ENCODE peak calls at places on chromosomes 7 and 10, in four cellular contexts. U is transverse colon; N is CD8-positive, alpha-beta T cell; K is HCT116. Y is an unnamed sample. For H3K27me3, the result is how much of the 10 kb centered on the place peaks cover.

GRCh38 chr7:159142204-159142603 is 2.5 kb downstream of the VIPR2 start:
- DNase-seq in U (no peak), N (no peak), K (no peak), Y (no peak)

GRCh38 chr7:133155121-133155520 is 73.2 kb upstream of the CHCHD3 start:
- DNase-seq in U (no peak), N (no peak), K (no peak), Y (no peak)

GRCh38 chr10:16699435-16699834 is 117.8 kb downstream of the RSU1 start:
- DNase-seq in U (no peak), N (no peak), K (no peak), Y (no peak)

GRCh38 chr7:51376420-51377092 is 59.9 kb upstream of the COBL start:
- DNase-seq in U (no peak), N (no peak), K (peak), Y (no peak)

GRCh38 chr7:516606-517456 is 2.8 kb downstream of the PDGFA start:
- DNase-seq in U (peak), N (no peak), K (no peak), Y (no peak)

GRCh38 chr7:133805426-133805825 is 321.7 kb upstream of the LRGUK start:
- DNase-seq in U (no peak), N (no peak), K (no peak), Y (no peak)

GRCh38 chr10:97277551-97277950 is 14.9 kb downstream of the ARHGAP19 start:
- DNase-seq in U (no peak), N (no peak), K (no peak), Y (no peak)

GRCh38 chr7:141039366-141039765 is 24.6 kb upstream of the MRPS33 start:
- DNase-seq in U (no peak), N (no peak), K (no peak), Y (no peak)

GRCh38 chr10:102401322-102401614 is 5.8 kb downstream of the NFKB2 start:
- DNase-seq in U (no peak), N (no peak), K (no peak), Y (no peak)

GRCh38 chr10:88538038-88538437 is 45.1 kb downstream of the RNLS start:
- DNase-seq in U (no peak), N (no peak), K (no peak), Y (no peak)

GRCh38 chr10:69482125-69482524 is 30.9 kb downstream of the TSPAN15 start:
- DNase-seq in U (no peak), N (no peak), K (no peak), Y (no peak)
- H3K27ac ChIP-seq in U (peak), N (no peak), K (no peak), Y (no peak)

GRCh38 chr10:100661546-100661945 is 83.8 kb upstream of the PAX2 start:
- DNase-seq in U (no peak), N (no peak), K (no peak), Y (no peak)
- H3K27me3 ChIP-seq in U (half or more), N (under half), K (under half), Y (half or more)

DNA sequence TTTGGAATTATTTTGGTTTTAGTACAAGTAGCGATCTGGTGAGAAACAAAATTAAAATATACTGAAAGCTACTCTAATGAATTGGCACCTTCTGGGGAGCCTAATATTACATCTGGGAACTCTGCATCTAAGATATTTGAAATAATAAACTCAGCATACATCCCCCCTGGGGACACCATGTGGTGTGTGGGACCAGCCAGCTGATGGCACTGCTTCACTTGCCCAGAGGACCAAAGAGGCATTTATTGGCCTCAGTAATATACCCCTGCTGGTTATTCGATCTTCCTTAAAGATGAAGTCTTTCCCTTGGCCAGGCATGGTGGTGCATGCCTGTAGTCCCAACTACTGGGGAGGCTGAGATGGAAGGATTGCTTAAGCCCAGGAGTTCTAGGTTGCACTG is 195.1 kb upstream of the AUTS2 start:
- DNase-seq in U (no peak), N (no peak), K (no peak), Y (no peak)
- H3K27ac ChIP-seq in U (no peak), N (no peak), K (no peak), Y (no peak)

GRCh38 chr7:27254625-27255024 is 12.0 kb downstream of the EVX1 start:
- DNase-seq in U (no peak), N (no peak), K (no peak), Y (no peak)
- H3K27me3 ChIP-seq in U (half or more), N (under half), K (under half), Y (half or more)

GRCh38 chr10:32318476-32318896 is 28.5 kb downstream of the EPC1 start:
- DNase-seq in U (no peak), N (no peak), K (no peak), Y (no peak)
- H3K27ac ChIP-seq in U (no peak), N (no peak), K (no peak), Y (no peak)

DNA sequence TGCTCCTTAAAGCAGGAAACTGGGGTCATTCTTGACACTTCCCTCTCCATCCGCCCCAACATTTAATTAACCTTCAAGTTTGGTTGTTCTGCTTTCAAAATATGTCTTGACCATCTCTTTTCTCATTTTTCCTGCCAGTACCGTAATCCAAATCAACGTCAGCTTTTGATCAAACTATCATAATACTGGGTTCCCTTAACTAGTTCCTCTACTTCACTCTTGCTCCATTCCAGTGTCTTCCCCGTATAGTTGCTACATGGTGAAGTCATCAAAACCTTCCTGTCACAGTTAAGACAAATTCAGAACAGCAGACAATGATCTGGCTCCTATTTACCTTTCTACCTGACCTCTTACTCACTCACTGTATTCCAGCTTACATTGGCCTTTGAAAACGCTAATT is 6.6 kb upstream of the KLF14 start:
- DNase-seq in U (no peak), N (no peak), K (no peak), Y (no peak)
- H3K27me3 ChIP-seq in U (half or more), N (under half), K (under half), Y (half or more)

GRCh38 chr10:45197816-45198595 is 117.4 kb downstream of the OR13A1 start:
- DNase-seq in U (no peak), N (no peak), K (no peak), Y (no peak)
- H3K27ac ChIP-seq in U (no peak), N (no peak), K (no peak), Y (no peak)

GRCh38 chr7:154789404-154789803 is 213.5 kb downstream of the PAXIP1 start:
- DNase-seq in U (no peak), N (no peak), K (peak), Y (no peak)
- H3K27me3 ChIP-seq in U (under half), N (under half), K (under half), Y (under half)

DNA sequence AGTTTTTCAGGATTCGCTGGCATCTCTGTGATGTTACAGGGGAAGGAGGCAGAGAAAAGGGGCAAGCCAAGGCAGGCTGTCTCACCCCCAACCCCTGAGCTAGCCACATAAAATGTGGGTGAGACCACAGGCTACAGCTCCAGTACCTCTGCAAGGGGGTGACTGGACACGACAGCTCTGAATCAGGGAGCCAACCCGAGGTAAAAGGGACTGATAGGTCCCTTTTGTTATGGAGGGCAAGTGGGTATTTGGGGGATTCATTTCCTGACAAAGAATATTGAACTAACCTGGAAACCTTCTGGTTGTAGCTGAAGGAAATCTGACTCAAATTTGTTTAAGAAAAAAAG is 67.2 kb downstream of the TACR2 start:
- DNase-seq in U (no peak), N (no peak), K (no peak), Y (no peak)
- H3K27ac ChIP-seq in U (peak), N (peak), K (no peak), Y (peak)

GRCh38 chr7:98467570-98468312 is 66.9 kb upstream of the BAIAP2L1 start:
- DNase-seq in U (no peak), N (no peak), K (no peak), Y (no peak)
- H3K27me3 ChIP-seq in U (under half), N (under half), K (under half), Y (under half)

Y was measured in CD4-positive, alpha-beta T cell.